ENCODE peak calls at places on chromosome 9, in four cellular contexts. C is spleen, M is breast epithelium, P is H1. T is an unnamed sample.

GRCh38 chr9:95508242-95508967 is 8.4 kb downstream of the PTCH1 start:
- DNase-seq in C (no peak), M (no peak), P (no peak), T (no peak)

GRCh38 chr9:122221223-122221811 is 7.4 kb downstream of the LHX6 start:
- DNase-seq in C (no peak), M (no peak), P (no peak), T (no peak)

GRCh38 chr9:7799934-7800285 is 332 bp upstream of the DMAC1 start:
- DNase-seq in C (no peak), M (no peak), P (no peak), T (no peak)

GRCh38 chr9:4774209-4774608 is 18.5 kb upstream of the RCL1 start:
- DNase-seq in C (no peak), M (no peak), P (no peak), T (no peak)

GRCh38 chr9:134466869-134467616 is 140.8 kb downstream of the RXRA start:
- DNase-seq in C (no peak), M (no peak), P (no peak), T (no peak)

GRCh38 chr9:21434202-21435014 is 5.8 kb upstream of the IFNA1 start:
- DNase-seq in C (no peak), M (peak; percentile 20), P (no peak), T (no peak)

GRCh38 chr9:94979904-94980507 is 253.5 kb downstream of the AOPEP start:
- DNase-seq in C (no peak), M (no peak), P (no peak), T (no peak)

GRCh38 chr9:16030513-16031185 is 477.8 kb downstream of the CCDC171 start:
- DNase-seq in C (no peak), M (no peak), P (no peak), T (no peak)

GRCh38 chr9:130239363-130239695 is 26.2 kb upstream of the HMCN2 start:
- DNase-seq in C (no peak), M (no peak), P (no peak), T (no peak)

GRCh38 chr9:130241198-130241535 is 24.4 kb upstream of the HMCN2 start:
- DNase-seq in C (no peak), M (no peak), P (no peak), T (no peak)

GRCh38 chr9:130240410-130241197 is 25.0 kb upstream of the HMCN2 start:
- DNase-seq in C (no peak), M (peak; percentile 30), P (no peak), T (no peak)

GRCh38 chr9:130237763-130238524 is 27.6 kb upstream of the HMCN2 start:
- DNase-seq in C (no peak), M (no peak), P (no peak), T (no peak)

GRCh38 chr9:130239741-130240241 is 25.8 kb upstream of the HMCN2 start:
- DNase-seq in C (peak; percentile 78), M (no peak), P (no peak), T (no peak)
- TF ChIP-seq POLR2AphosphoS5 in C (no peak), M (no peak), P (no peak), T (no peak)

DNA sequence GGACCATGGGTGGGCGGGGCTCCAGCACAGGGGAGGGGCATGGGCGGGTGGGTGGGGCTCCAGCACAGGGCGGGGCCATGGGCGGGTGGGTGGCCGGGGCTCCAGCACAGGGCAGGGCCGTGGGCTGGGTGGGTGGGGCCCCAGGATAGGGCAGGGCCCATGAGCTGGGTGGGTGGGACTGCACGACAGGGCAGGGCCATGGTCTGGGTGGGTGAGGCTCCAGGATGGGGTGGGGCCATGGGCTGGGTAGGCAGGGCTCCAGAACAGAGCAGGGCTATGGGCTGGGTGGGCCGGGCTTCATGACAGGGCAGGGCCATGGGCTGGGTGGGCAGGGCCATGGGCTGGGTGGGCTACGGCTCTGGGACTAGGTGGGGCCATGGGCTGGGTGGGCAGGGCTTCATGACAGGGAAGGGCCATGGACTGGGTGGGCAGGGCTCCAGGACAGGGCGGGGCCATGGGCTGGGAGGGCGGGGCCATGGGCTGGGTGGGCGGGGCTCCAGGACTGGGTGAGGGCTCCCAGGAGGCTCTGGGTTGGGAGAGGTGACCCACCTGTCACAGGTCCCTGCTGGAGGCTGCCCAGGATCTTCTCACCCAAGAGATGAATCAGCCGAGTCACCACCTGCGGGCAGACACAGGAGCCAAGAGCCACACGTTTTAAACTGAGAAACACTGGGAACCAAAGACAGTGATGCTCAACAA is 33.5 kb upstream of the NSMF start:
- DNase-seq in C (peak; percentile 57), M (no peak), P (peak; percentile 41), T (no peak)
- H3K27ac ChIP-seq in C (no peak overlapping the region), M (no peak overlapping the region), P (no peak overlapping the region), T (no peak overlapping the region)

DNA sequence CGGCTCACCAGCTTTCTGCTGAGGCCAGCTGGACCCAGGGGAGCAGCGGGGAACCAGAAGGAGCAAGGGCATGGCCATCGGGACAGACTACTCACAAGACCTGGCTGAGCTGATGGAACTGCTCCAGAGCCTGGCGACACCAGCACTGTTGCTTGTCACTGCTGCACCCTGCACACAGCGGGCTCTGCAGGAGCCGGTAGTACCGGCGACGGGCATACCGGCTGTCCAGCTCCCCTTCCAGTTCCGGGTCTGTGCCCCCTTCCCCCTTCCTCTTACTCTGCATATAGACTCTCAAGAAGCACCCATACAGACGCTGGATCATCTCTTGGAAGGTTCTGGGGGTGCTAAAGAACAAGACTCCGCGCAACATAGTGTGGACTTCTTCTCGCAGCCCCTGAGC is 974 bp downstream of the ANAPC2 start:
- DNase-seq in C (no peak), M (no peak), P (no peak), T (no peak)
- H3K4me1 ChIP-seq in C (peaks cover 66% of the 10 kb centered on the region), M (peaks cover 31% of the 10 kb centered on the region), P (peaks cover 4% of the 10 kb centered on the region), T (peaks cover 50% of the 10 kb centered on the region)

DNA sequence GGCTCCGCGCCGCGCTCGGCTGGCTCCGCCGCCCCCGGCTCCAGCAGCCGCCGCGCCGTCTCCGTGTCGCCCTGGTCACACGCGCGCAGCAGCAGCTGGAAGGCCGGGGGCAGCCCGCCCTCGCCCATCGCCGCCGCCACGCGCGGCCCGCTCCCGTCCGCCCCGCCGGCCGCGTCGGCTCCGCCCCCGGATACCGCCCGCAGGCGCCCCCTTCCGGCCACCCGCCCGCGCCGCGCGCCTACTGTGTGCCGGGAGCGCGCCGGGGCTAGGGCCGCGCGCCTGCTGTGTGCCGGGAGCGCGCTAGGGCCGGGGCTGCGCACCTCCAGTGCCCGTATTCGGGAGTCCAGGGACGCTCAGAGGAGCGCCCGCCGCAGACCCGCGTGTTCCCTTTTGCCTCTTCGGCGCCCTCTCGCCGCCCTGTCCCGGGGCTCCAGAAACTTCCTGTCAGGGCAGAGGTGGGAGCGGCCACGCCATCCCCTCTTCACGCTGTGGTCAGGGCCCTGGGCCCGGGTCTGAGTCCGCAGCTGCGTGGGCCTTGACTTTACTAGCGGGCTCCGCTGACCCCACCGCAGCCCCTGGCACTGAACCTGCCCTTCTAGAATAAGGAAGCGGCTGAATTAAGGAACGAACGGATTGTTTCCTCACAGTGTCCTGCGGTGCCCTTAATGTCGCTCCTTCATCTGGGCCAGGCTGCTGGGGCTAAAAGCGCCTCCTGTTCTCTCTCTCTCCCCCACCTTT is at the start of gene ANKS6:
- DNase-seq in C (peak; percentile 95), M (peak; percentile 25), P (no peak), T (peak; percentile 78)
- TF ChIP-seq POLR2AphosphoS5 in C (peak; percentile 68), M (peak; percentile 9), P (no peak), T (no peak)

GRCh38 chr9:127539259-127539981 is 72.7 kb upstream of the STXBP1 start:
- DNase-seq in C (no peak), M (no peak), P (no peak), T (no peak)

GRCh38 chr9:127539982-127540663 is 72.0 kb upstream of the STXBP1 start:
- DNase-seq in C (no peak), M (peak; percentile 87), P (no peak), T (no peak)

GRCh38 chr9:127541865-127542264 is 70.2 kb upstream of the STXBP1 start:
- DNase-seq in C (no peak), M (peak; percentile 63), P (no peak), T (no peak)

GRCh38 chr9:127540664-127541041 is 71.4 kb upstream of the STXBP1 start:
- DNase-seq in C (no peak), M (peak; percentile 79), P (no peak), T (no peak)

DNA sequence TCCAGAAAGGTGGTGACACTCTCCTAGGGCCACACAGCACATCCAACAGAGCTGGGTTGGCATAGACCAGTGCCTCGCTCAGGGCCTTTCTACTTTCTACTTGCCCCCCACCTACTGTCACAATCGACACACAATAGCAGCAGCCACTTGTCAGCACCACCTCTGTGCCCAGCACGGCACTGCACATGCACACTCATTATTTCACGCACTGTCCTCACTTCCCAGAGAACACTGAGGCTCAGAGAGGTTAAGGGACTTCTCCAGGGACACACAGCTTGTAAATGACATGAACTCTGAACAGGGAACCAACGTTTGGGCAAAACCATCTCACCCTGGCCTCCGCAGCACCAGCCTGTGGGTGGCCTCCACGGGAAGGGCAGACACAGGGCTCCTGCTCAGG is 70.9 kb upstream of the STXBP1 start:
- DNase-seq in C (no peak), M (no peak), P (no peak), T (no peak)
- H3K27ac ChIP-seq in C (no peak overlapping the region), M (peak overlapping the region; percentile 95), P (no peak overlapping the region), T (peak overlapping the region; percentile 95)

GRCh38 chr9:116546711-116547581 is 140.2 kb upstream of the TRIM32 start:
- DNase-seq in C (no peak), M (no peak), P (no peak), T (no peak)

GRCh38 chr9:116549061-116549664 is 137.9 kb upstream of the TRIM32 start:
- DNase-seq in C (no peak), M (peak; percentile 72), P (no peak), T (peak; percentile 97)

GRCh38 chr9:116550728-116551436 is 136.2 kb upstream of the TRIM32 start:
- DNase-seq in C (no peak), M (no peak), P (no peak), T (no peak)

GRCh38 chr9:116547729-116548426 is 139.2 kb upstream of the TRIM32 start:
- DNase-seq in C (no peak), M (no peak), P (no peak), T (no peak)

GRCh38 chr9:116549786-116550660 is 137.1 kb upstream of the TRIM32 start:
- DNase-seq in C (no peak), M (no peak), P (no peak), T (no peak)
- H3K4me1 ChIP-seq in C (no peaks in the 10 kb centered on the region), M (no peaks in the 10 kb centered on the region), P (no peaks in the 10 kb centered on the region), T (peaks cover 33% of the 10 kb centered on the region)

DNA sequence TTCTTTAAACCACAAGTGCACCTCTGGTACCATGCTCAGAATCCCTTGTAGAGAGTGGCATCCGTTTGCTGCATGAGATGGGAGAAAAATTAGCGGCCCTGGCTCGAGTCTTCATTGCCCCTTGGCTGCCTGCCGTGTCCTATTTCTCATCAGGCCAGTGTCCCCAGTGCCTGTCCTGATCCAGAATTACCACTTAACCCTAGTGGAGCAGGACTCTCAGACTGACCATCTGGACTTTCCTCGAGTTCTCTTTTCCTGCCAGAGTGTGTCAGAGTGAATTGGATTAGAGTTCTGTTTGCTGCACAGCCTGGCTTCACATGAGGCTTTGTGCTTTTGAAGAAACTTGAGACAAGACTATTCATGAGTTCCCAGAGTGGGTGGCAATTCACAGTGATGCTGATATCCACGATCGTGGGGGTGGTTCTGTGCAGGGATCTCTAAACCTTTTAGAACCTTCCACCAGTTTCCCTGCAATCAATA is 92.6 kb downstream of the C9orf152 start:
- DNase-seq in C (no peak), M (no peak), P (no peak), T (no peak)
- TF ChIP-seq POLR2AphosphoS5 in C (no peak), M (no peak), P (no peak), T (no peak)

DNA sequence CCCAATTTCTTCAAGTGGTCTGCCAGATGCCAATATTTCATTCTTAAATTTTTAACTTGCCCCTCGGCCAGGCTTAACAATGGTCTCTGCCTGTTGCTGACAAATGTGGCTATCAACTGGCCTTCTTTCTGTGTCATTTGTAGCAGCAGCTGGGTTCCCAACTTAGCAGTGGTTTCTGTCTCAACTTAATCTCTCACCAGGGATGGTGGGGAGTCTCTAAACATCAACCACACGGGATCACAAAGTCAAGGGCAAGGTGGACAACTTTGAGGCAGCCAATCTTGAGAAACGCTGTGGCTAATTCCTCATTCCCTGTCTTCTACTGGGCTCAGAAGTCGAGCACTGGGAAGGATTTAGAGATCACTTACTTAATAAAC is 81.1 kb downstream of the RAPGEF1 start:
- DNase-seq in C (no peak), M (no peak), P (no peak), T (no peak)
- H3K27ac ChIP-seq in C (peak overlapping the region; percentile 82), M (no peak overlapping the region), P (no peak overlapping the region), T (peak overlapping the region; percentile 3)

T was measured in vagina.